ENCODE peak calls at places on chromosomes 3 and 15, in eight cellular contexts. V is aorta; L is stimulated activated naive CD8-positive, alpha-beta T cell treated with anti-CD3 and anti-CD28 coated beads, Interleukin-15, amount 100 ng/mL, for 72 hours; N is left lung; S is mucosa of descending colon; F is lower lobe of right lung; A is omental fat pad; D is upper lobe of left lung. O is an unnamed sample.

GRCh38 chr3:151580592-151580991 is 119.7 kb upstream of the IGSF10 start:
- ATAC-seq in V (peak; percentile 64), L (no peak), N (peak; percentile 52), S (no peak), F (no peak), A (peak; percentile 54), D (peak; percentile 85), O (peak; percentile 86)

GRCh38 chr15:98823012-98823458 is 174.7 kb downstream of the IGF1R start:
- ATAC-seq in V (peak; percentile 33), L (peak; percentile 50), N (peak; percentile 83), S (peak; percentile 64), F (peak; percentile 53), A (no peak), D (peak; percentile 67), O (no peak)

GRCh38 chr3:8888296-8888915 is 74.9 kb downstream of the RAD18 start:
- ATAC-seq in V (no peak), L (no peak), N (peak; percentile 39), S (no peak), F (peak; percentile 60), A (no peak), D (no peak), O (no peak)

GRCh38 chr15:41121951-41122350 is 5.9 kb upstream of the INO80 start:
- ATAC-seq in V (no peak), L (no peak), N (no peak), S (no peak), F (no peak), A (no peak), D (no peak), O (no peak)

GRCh38 chr3:71521021-71521352 is 62.5 kb downstream of the FOXP1 start:
- ATAC-seq in V (no peak), L (no peak), N (no peak), S (no peak), F (no peak), A (no peak), D (no peak), O (no peak)

GRCh38 chr3:109339714-109340648 is 2.6 kb upstream of the DPPA4 start:
- ATAC-seq in V (no peak), L (no peak), N (no peak), S (no peak), F (no peak), A (no peak), D (no peak), O (no peak)

GRCh38 chr3:32262201-32262600 is 23.7 kb downstream of the CMTM8 start:
- ATAC-seq in V (no peak), L (no peak), N (no peak), S (no peak), F (no peak), A (no peak), D (no peak), O (no peak)

GRCh38 chr3:162684260-162684659 is 1187.7 kb downstream of the OTOL1 start:
- ATAC-seq in V (no peak), L (no peak), N (no peak), S (no peak), F (no peak), A (no peak), D (no peak), O (no peak)

GRCh38 chr3:58049143-58049785 is 41.0 kb downstream of the FLNB start:
- ATAC-seq in V (no peak), L (no peak), N (peak; percentile 76), S (peak; percentile 43), F (peak; percentile 85), A (no peak), D (peak; percentile 47), O (peak; percentile 16)

GRCh38 chr3:128307029-128307633 is 153.8 kb downstream of the EEFSEC start:
- ATAC-seq in V (no peak), L (no peak), N (no peak), S (peak; percentile 35), F (no peak), A (no peak), D (no peak), O (no peak)

GRCh38 chr15:62474771-62475124 is 309.7 kb upstream of the C2CD4B start:
- ATAC-seq in V (no peak), L (no peak), N (no peak), S (no peak), F (no peak), A (no peak), D (no peak), O (peak; percentile 14)

GRCh38 chr3:186280737-186281136 is 81.3 kb downstream of the DGKG start:
- ATAC-seq in V (no peak), L (no peak), N (no peak), S (no peak), F (no peak), A (no peak), D (no peak), O (no peak)

GRCh38 chr15:43880406-43881184 is 53.8 kb downstream of the WDR76 start:
- ATAC-seq in V (no peak), L (peak; percentile 28), N (no peak), S (no peak), F (no peak), A (no peak), D (no peak), O (no peak)

GRCh38 chr15:49823987-49824538 is 203.2 kb downstream of the DTWD1 start:
- ATAC-seq in V (no peak), L (no peak), N (no peak), S (peak; percentile 95), F (no peak), A (no peak), D (no peak), O (no peak)

GRCh38 chr15:81809543-81809942 is 236.3 kb downstream of the MEX3B start:
- ATAC-seq in V (no peak), L (peak; percentile 63), N (peak; percentile 16), S (no peak), F (no peak), A (no peak), D (no peak), O (no peak)

GRCh38 chr15:53072077-53072476 is 281.9 kb upstream of the ONECUT1 start:
- ATAC-seq in V (peak; percentile 45), L (no peak), N (peak; percentile 88), S (peak; percentile 96), F (no peak), A (no peak), D (no peak), O (no peak)

GRCh38 chr15:71802770-71803169 is 7.6 kb upstream of the NR2E3 start:
- ATAC-seq in V (no peak), L (peak; percentile 71), N (no peak), S (no peak), F (no peak), A (no peak), D (no peak), O (no peak)

GRCh38 chr15:93141373-93141790 is 52.4 kb upstream of the RGMA start:
- ATAC-seq in V (no peak), L (no peak), N (no peak), S (peak; percentile 58), F (peak; percentile 50), A (no peak), D (no peak), O (no peak)

GRCh38 chr3:66561374-66561773 is 60.6 kb upstream of the LRIG1 start:
- ATAC-seq in V (no peak), L (peak; percentile 49), N (no peak), S (no peak), F (no peak), A (no peak), D (no peak), O (no peak)

GRCh38 chr15:78002996-78003395 is 74.5 kb downstream of the TBC1D2B start:
- ATAC-seq in V (no peak), L (no peak), N (no peak), S (no peak), F (no peak), A (no peak), D (no peak), O (no peak)

GRCh38 chr3:37402351-37402750 is 228.0 kb upstream of the LRRFIP2 start:
- ATAC-seq in V (no peak), L (no peak), N (no peak), S (no peak), F (no peak), A (no peak), D (no peak), O (no peak)

GRCh38 chr15:70791248-70791647 is 27.9 kb upstream of the UACA start:
- ATAC-seq in V (no peak), L (no peak), N (no peak), S (no peak), F (no peak), A (no peak), D (no peak), O (no peak)

GRCh38 chr15:86201313-86202008 is 121.8 kb downstream of the AGBL1 start:
- ATAC-seq in V (no peak), L (no peak), N (no peak), S (no peak), F (no peak), A (no peak), D (no peak), O (no peak)

GRCh38 chr3:54777141-54777540 is 150.7 kb downstream of the LRTM1 start:
- ATAC-seq in V (no peak), L (no peak), N (no peak), S (no peak), F (no peak), A (no peak), D (no peak), O (no peak)

GRCh38 chr3:189393598-189393997 is 221.8 kb downstream of the TPRG1 start:
- ATAC-seq in V (no peak), L (peak; percentile 46), N (peak; percentile 53), S (peak; percentile 74), F (peak; percentile 11), A (no peak), D (no peak), O (no peak)

GRCh38 chr3:126556637-126557414 is 1.9 kb downstream of the C3orf22 start:
- ATAC-seq in V (no peak), L (no peak), N (no peak), S (no peak), F (no peak), A (no peak), D (no peak), O (no peak)

GRCh38 chr15:66642514-66642913 is 59.5 kb upstream of the SMAD6 start:
- ATAC-seq in V (no peak), L (no peak), N (no peak), S (no peak), F (no peak), A (no peak), D (no peak), O (no peak)

GRCh38 chr15:67510597-67511225 is 10.2 kb upstream of the C15orf61 start:
- ATAC-seq in V (no peak), L (no peak), N (no peak), S (no peak), F (no peak), A (no peak), D (no peak), O (no peak)

GRCh38 chr15:84631706-84632272 is 22.3 kb downstream of the WDR73 start:
- ATAC-seq in V (no peak), L (peak; percentile 2), N (no peak), S (no peak), F (no peak), A (no peak), D (no peak), O (no peak)

GRCh38 chr3:10017636-10018292 is 8.5 kb upstream of the FANCD2 start:
- ATAC-seq in V (no peak), L (peak; percentile 98), N (no peak), S (no peak), F (no peak), A (no peak), D (no peak), O (no peak)

GRCh38 chr15:101474233-101474632 is 15.3 kb downstream of the PCSK6 start:
- ATAC-seq in V (no peak), L (no peak), N (no peak), S (no peak), F (no peak), A (no peak), D (no peak), O (no peak)

GRCh38 chr3:100913870-100914654 is 79.2 kb downstream of the ABI3BP start:
- ATAC-seq in V (peak; percentile 73), L (no peak), N (peak; percentile 62), S (no peak), F (no peak), A (peak; percentile 70), D (peak; percentile 81), O (peak; percentile 67)

GRCh38 chr3:14143826-14144225 is 19.0 kb downstream of the TMEM43 start:
- ATAC-seq in V (peak; percentile 84), L (no peak), N (peak; percentile 61), S (peak; percentile 20), F (peak; percentile 77), A (peak; percentile 75), D (peak; percentile 80), O (peak; percentile 85)

GRCh38 chr3:125318859-125319258 is 56.3 kb downstream of the ZNF148 start:
- ATAC-seq in V (no peak), L (no peak), N (no peak), S (no peak), F (no peak), A (no peak), D (no peak), O (no peak)

O was measured in gastroesophageal sphincter.